ENCODE peak calls at places on chromosomes 5 and 9, in eight cellular contexts. E is NCI-H1694 treated with DMSO at 0.1 percent for 48 hours; A is NCI-H226; V is psoas muscle; U is spleen; I is PC-3; H is kidney tubule cell; G is activated CD4-positive, alpha-beta memory T cell treated with anti-CD3 and anti-CD28 coated beads, Interleukin-2, amount 10 ng/mL, durations not matched to agents 7 days and 5 days. M is an unnamed sample.

GRCh38 chr5:150289551-150290390 is at the start of gene CAMK2A:
- DNase-seq in E (no peak), A (no peak), V (no peak), U (no peak), I (no peak), H (no peak), G (no peak), M (no peak)

GRCh38 chr5:167684251-167684650 is 607.2 kb upstream of the WWC1 start:
- DNase-seq in E (no peak), A (peak; percentile 47), V (no peak), U (no peak), I (peak; percentile 43), H (peak; percentile 6), G (no peak), M (no peak)

GRCh38 chr5:142640316-142641005 is 45.4 kb downstream of the FGF1 start:
- DNase-seq in E (no peak), A (no peak), V (no peak), U (no peak), I (no peak), H (no peak), G (no peak), M (no peak)

GRCh38 chr5:61881821-61882220 is 424.2 kb upstream of the KIF2A start:
- DNase-seq in E (no peak), A (peak; percentile 35), V (no peak), U (no peak), I (no peak), H (peak; percentile 87), G (no peak), M (no peak)

GRCh38 chr9:105678781-105679180 is 15.6 kb upstream of the TMEM38B start:
- DNase-seq in E (no peak), A (no peak), V (no peak), U (no peak), I (no peak), H (no peak), G (no peak), M (no peak)

GRCh38 chr5:417765-418559 is 25.0 kb upstream of the EXOC3 start:
- DNase-seq in E (no peak), A (no peak), V (no peak), U (no peak), I (no peak), H (no peak), G (no peak), M (no peak)

GRCh38 chr9:33823801-33824200 is 6.8 kb downstream of the UBE2R2 start:
- DNase-seq in E (no peak), A (no peak), V (no peak), U (no peak), I (no peak), H (no peak), G (no peak), M (no peak)

GRCh38 chr5:91058155-91058554 is 325.0 kb downstream of the ARRDC3 start:
- DNase-seq in E (no peak), A (no peak), V (no peak), U (no peak), I (no peak), H (no peak), G (no peak), M (no peak)

GRCh38 chr5:113489299-113489698 is 1.0 kb upstream of the MCC start:
- DNase-seq in E (no peak), A (peak; percentile 97), V (peak; percentile 53), U (no peak), I (peak; percentile 97), H (peak; percentile 98), G (peak; percentile 26), M (no peak)

GRCh38 chr5:180160822-180161221 is 48.2 kb downstream of the RASGEF1C start:
- DNase-seq in E (peak; percentile 6), A (no peak), V (no peak), U (no peak), I (no peak), H (no peak), G (no peak), M (no peak)

GRCh38 chr5:83322273-83322924 is 149.1 kb upstream of the VCAN start:
- DNase-seq in E (no peak), A (peak; percentile 5), V (no peak), U (no peak), I (peak; percentile 26), H (peak; percentile 29), G (no peak), M (no peak)

GRCh38 chr5:112703866-112704820 is 33.5 kb upstream of the APC start:
- DNase-seq in E (no peak), A (peak; percentile 65), V (no peak), U (no peak), I (peak; percentile 11), H (no peak), G (no peak), M (peak; percentile 54)

GRCh38 chr9:129875181-129875611 is 39.9 kb downstream of the USP20 start:
- DNase-seq in E (no peak), A (no peak), V (peak; percentile 49), U (no peak), I (no peak), H (no peak), G (no peak), M (no peak)

GRCh38 chr9:111005711-111006482 is 32.4 kb downstream of the LPAR1 start:
- DNase-seq in E (no peak), A (peak; percentile 62), V (no peak), U (no peak), I (no peak), H (peak; percentile 20), G (no peak), M (no peak)

GRCh38 chr9:92709240-92709639 is 39.3 kb upstream of the IPPK start:
- DNase-seq in E (no peak), A (no peak), V (no peak), U (no peak), I (no peak), H (no peak), G (no peak), M (no peak)

GRCh38 chr9:70949239-70949638 is 172.2 kb downstream of the TRPM3 start:
- DNase-seq in E (no peak), A (no peak), V (no peak), U (no peak), I (no peak), H (no peak), G (no peak), M (no peak)

GRCh38 chr5:854217-854616 is 3.4 kb upstream of the ZDHHC11 start:
- DNase-seq in E (no peak), A (no peak), V (no peak), U (peak; percentile 51), I (no peak), H (no peak), G (no peak), M (no peak)

GRCh38 chr5:158477214-158477613 is 618.3 kb upstream of the CLINT1 start:
- DNase-seq in E (no peak), A (no peak), V (no peak), U (no peak), I (no peak), H (no peak), G (no peak), M (no peak)

GRCh38 chr9:125984461-125984860 is 237.3 kb downstream of the PBX3 start:
- DNase-seq in E (no peak), A (no peak), V (no peak), U (no peak), I (no peak), H (no peak), G (no peak), M (no peak)

GRCh38 chr5:163339148-163339547 is 98.2 kb upstream of the CCNG1 start:
- DNase-seq in E (no peak), A (no peak), V (no peak), U (no peak), I (peak; percentile 69), H (no peak), G (no peak), M (no peak)

GRCh38 chr5:2201011-2201410 is 318.3 kb upstream of the IRX4 start:
- DNase-seq in E (no peak), A (no peak), V (no peak), U (peak; percentile 58), I (no peak), H (no peak), G (no peak), M (no peak)

GRCh38 chr9:69486498-69486897 is 161.5 kb downstream of the ENTREP1 start:
- DNase-seq in E (no peak), A (no peak), V (no peak), U (peak; percentile 45), I (no peak), H (no peak), G (no peak), M (no peak)

GRCh38 chr5:158384535-158385421 is 525.8 kb upstream of the CLINT1 start:
- DNase-seq in E (no peak), A (peak; percentile 99), V (no peak), U (no peak), I (peak; percentile 99), H (peak; percentile 100), G (no peak), M (no peak)

GRCh38 chr9:7206221-7206758 is 448.5 kb downstream of the KDM4C start:
- DNase-seq in E (no peak), A (no peak), V (no peak), U (no peak), I (no peak), H (no peak), G (no peak), M (no peak)

GRCh38 chr9:131276891-131277672 is 772 bp upstream of the FAM78A start:
- DNase-seq in E (no peak), A (no peak), V (peak; percentile 67), U (peak; percentile 91), I (no peak), H (no peak), G (peak; percentile 61), M (no peak)

GRCh38 chr5:141716468-141716867 is 34.4 kb upstream of the ARAP3 start:
- DNase-seq in E (no peak), A (no peak), V (no peak), U (no peak), I (no peak), H (no peak), G (no peak), M (no peak)

GRCh38 chr5:179595916-179596315 is 27.6 kb downstream of the HNRNPH1 start:
- DNase-seq in E (no peak), A (no peak), V (no peak), U (no peak), I (no peak), H (no peak), G (no peak), M (no peak)

GRCh38 chr5:1726469-1726865 is 73.2 kb downstream of the MRPL36 start:
- DNase-seq in E (no peak), A (no peak), V (no peak), U (no peak), I (no peak), H (no peak), G (no peak), M (no peak)

GRCh38 chr5:135998889-135999288 is 29.9 kb upstream of the TGFBI start:
- DNase-seq in E (no peak), A (no peak), V (no peak), U (no peak), I (no peak), H (no peak), G (no peak), M (no peak)

GRCh38 chr5:107864793-107865192 is 194.1 kb upstream of the EFNA5 start:
- DNase-seq in E (no peak), A (no peak), V (no peak), U (no peak), I (no peak), H (peak; percentile 22), G (no peak), M (no peak)

GRCh38 chr5:95761771-95762680 is 30.9 kb downstream of the RHOBTB3 start:
- DNase-seq in E (no peak), A (peak; percentile 95), V (no peak), U (no peak), I (peak; percentile 49), H (peak; percentile 68), G (no peak), M (no peak)

GRCh38 chr9:98899399-98900056 is 44.2 kb upstream of the COL15A1 start:
- DNase-seq in E (no peak), A (peak; percentile 56), V (no peak), U (no peak), I (peak; percentile 68), H (peak; percentile 40), G (no peak), M (no peak)

GRCh38 chr5:12691330-12691729 is 787.1 kb upstream of the CTNND2 start:
- DNase-seq in E (no peak), A (no peak), V (no peak), U (no peak), I (peak; percentile 26), H (no peak), G (no peak), M (no peak)

GRCh38 chr9:76433851-76434250 is 25.1 kb upstream of the GCNT1 start:
- DNase-seq in E (no peak), A (peak; percentile 26), V (no peak), U (no peak), I (peak; percentile 52), H (peak; percentile 57), G (no peak), M (no peak)

M was measured in NCI-H446 treated with DMSO at 0.1 percent for 48 hours.